ENCODE peak calls at places on chromosomes 12 and 14, in seven cellular contexts. G is mesenchymal stem cell, H is IMR-90, T is mesendoderm, S is H1, L is neuronal stem cell, N is trophoblast cell. J is an unnamed sample.

GRCh38 chr14:22002860-22003284 is 329.3 kb upstream of the OR4E1 start:
- DNase-seq in S (peak; percentile 76), N (no peak), H (no peak), G (no peak), T (peak; percentile 63), L (peak; percentile 49), J (peak; percentile 69)

GRCh38 chr12:24534632-24535031 is 414.3 kb downstream of the BCAT1 start:
- DNase-seq in H (no peak), T (peak; percentile 13), N (no peak), G (no peak), S (no peak), L (no peak), J (no peak)

GRCh38 chr12:47862881-47863280 is 41.9 kb downstream of the VDR start:
- DNase-seq in L (no peak), N (no peak), G (no peak), S (no peak), H (no peak), T (no peak), J (no peak)

GRCh38 chr14:61257469-61258057 is 23.6 kb downstream of the TMEM30B start:
- DNase-seq in L (no peak), N (no peak), G (no peak), H (no peak), S (no peak), T (no peak), J (no peak)

GRCh38 chr12:116432321-116432750 is 126.8 kb upstream of the MAP1LC3B2 start:
- DNase-seq in H (peak; percentile 50), S (no peak), G (peak; percentile 51), T (peak; percentile 52), L (no peak), N (no peak), J (no peak)

GRCh38 chr12:114746297-114747074 is 62.5 kb upstream of the TBX3 start:
- DNase-seq in N (peak; percentile 53), H (peak; percentile 78), T (peak; percentile 83), S (no peak), L (no peak), G (no peak), J (no peak)

GRCh38 chr12:55728185-55728931 is 451 bp downstream of the CD63 start:
- DNase-seq in L (no peak), H (peak; percentile 53), N (peak; percentile 79), G (peak; percentile 64), S (no peak), T (peak; percentile 46), J (no peak)

GRCh38 chr14:38116895-38117294 is 90.8 kb upstream of the SSTR1 start:
- DNase-seq in T (no peak), S (no peak), G (no peak), N (peak; percentile 54), H (no peak), L (no peak), J (no peak)

GRCh38 chr12:92462527-92462926 is 240.3 kb upstream of the PLEKHG7 start:
- DNase-seq in T (no peak), H (no peak), L (no peak), N (no peak), G (no peak), S (no peak), J (no peak)

GRCh38 chr14:68238956-68239355 is 419.4 kb downstream of the RAD51B start:
- DNase-seq in N (no peak), L (no peak), S (no peak), H (no peak), G (no peak), T (no peak), J (no peak)

GRCh38 chr14:104860414-104860813 is 4.7 kb upstream of the CEP170B start:
- DNase-seq in N (no peak), T (no peak), G (no peak), L (no peak), H (no peak), S (no peak), J (no peak)
- H2AK5ac ChIP-seq in N (no peak overlapping the region), T (no peak overlapping the region), G (no peak overlapping the region), L (no peak overlapping the region), H (no peak overlapping the region), S (no peak overlapping the region), J (no peak overlapping the region)

GRCh38 chr14:101731187-101732080 is 30.1 kb upstream of the PPP2R5C start:
- DNase-seq in T (peak; percentile 86), H (peak; percentile 41), S (no peak), G (peak; percentile 83), N (peak; percentile 85), L (no peak), J (peak; percentile 84)
- H2AK5ac ChIP-seq in T (no peak overlapping the region), H (no peak overlapping the region), S (no peak overlapping the region), G (no peak overlapping the region), N (peak overlapping the region; percentile 24), L (no peak overlapping the region), J (no peak overlapping the region)

DNA sequence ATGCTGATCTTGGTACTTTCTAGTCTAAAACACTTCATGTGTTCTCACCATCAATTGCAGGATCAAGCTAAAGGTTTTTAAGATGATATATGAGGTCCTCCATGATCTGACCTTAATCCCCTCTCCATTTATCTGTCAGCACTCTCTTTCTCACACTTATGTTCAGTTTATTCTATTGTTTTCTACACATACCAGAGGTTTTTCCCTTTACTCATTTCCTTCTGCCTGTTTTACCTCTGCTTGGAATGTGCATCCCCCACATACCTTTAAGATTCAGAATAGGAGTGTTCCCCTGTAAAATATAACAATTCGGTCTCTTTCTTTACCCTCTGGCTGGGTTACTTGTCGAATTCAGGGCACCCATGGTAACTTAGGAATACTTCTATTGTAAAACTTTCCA is 219.1 kb upstream of the PKP2 start:
- DNase-seq in T (peak; percentile 56), L (no peak), G (no peak), H (no peak), S (no peak), N (no peak), J (no peak)
- H2AK5ac ChIP-seq in T (no peak overlapping the region), L (no peak overlapping the region), G (no peak overlapping the region), H (no peak overlapping the region), S (no peak overlapping the region), N (no peak overlapping the region), J (no peak overlapping the region)

DNA sequence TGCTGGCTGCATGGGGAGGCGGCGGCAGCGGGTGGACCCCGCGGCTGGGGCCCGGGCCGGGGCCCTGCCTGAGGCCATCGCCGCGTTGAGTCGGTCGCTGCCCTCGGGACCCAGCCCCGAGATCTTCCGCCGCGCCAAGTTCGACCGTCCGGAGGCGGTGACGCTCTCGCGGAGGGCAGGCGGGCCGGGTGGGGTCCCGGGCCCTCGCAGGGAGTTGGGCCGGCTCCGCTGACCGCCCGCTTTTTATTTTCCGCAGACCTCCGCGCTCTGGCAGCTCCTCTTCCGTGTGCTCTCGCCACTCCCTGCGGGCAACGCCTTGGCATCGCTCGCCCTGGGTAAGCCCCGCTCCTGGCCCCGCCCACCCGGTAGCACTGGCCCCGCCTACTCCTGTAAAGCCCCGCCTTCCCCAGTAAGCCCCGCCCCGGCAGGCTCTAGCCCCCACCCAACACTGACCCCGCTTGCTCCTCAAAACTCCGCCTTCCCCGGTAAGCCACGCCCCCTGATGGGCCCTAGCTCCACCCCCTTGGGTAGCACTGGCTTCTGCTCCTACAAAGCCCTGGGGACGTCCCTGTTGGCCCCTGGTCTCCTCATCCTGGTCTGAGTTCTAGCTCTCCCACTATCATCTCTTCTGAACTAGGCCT is 440 bp downstream of the TEDC1 start:
- DNase-seq in L (no peak), T (peak; percentile 71), G (peak; percentile 49), S (peak; percentile 81), N (peak; percentile 77), H (peak; percentile 20), J (peak; percentile 80)
- H2AK5ac ChIP-seq in L (no peak overlapping the region), T (no peak overlapping the region), G (no peak overlapping the region), S (no peak overlapping the region), N (no peak overlapping the region), H (no peak overlapping the region), J (no peak overlapping the region)

DNA sequence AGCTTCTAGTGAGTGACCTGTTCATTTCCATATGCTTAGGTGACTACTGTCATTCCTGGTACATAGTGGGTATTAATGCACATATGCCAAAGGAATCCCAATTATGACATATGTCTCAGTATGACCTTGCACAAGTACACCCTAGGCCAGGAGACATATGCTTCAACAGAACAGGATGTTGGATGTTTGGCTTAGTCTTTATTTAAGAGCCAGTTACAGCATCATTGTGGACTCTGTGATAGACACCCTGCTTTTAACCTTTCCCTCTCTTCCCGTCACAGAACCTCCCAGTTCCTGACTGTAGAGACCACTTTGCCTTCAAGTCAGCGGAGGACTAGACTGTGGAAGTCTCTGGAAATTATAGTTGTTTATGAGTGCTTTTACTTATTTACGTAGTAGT is 72.9 kb downstream of the DAAM1 start:
- DNase-seq in L (no peak), G (no peak), S (no peak), H (no peak), T (no peak), N (no peak), J (no peak)
- H2AK5ac ChIP-seq in L (no peak overlapping the region), G (no peak overlapping the region), S (no peak overlapping the region), H (peak overlapping the region; percentile 30), T (no peak overlapping the region), N (no peak overlapping the region), J (no peak overlapping the region)

GRCh38 chr12:15699886-15700285 is 89.3 kb downstream of the EPS8 start:
- DNase-seq in G (no peak), N (no peak), L (no peak), H (no peak), S (no peak), T (no peak), J (no peak)
- H2AK5ac ChIP-seq in G (peak overlapping the region; percentile 68), N (no peak overlapping the region), L (no peak overlapping the region), H (peak overlapping the region; percentile 99), S (no peak overlapping the region), T (no peak overlapping the region), J (no peak overlapping the region)

GRCh38 chr12:131989021-131989420 is 39.3 kb downstream of the EP400 start:
- DNase-seq in H (no peak), G (no peak), T (no peak), L (no peak), S (peak; percentile 40), N (no peak), J (no peak)

GRCh38 chr12:131991816-131992430 is 42.2 kb downstream of the EP400 start:
- DNase-seq in T (no peak), N (no peak), G (peak; percentile 22), L (no peak), H (no peak), S (peak; percentile 40), J (no peak)

GRCh38 chr12:131990980-131991305 is 41.2 kb downstream of the EP400 start:
- DNase-seq in L (no peak), H (no peak), S (peak; percentile 61), T (no peak), N (no peak), G (no peak), J (no peak)

GRCh38 chr12:131990066-131990979 is 40.6 kb downstream of the EP400 start:
- DNase-seq in G (no peak), N (no peak), L (peak; percentile 77), S (peak; percentile 55), H (no peak), T (peak; percentile 79), J (peak; percentile 76)

DNA sequence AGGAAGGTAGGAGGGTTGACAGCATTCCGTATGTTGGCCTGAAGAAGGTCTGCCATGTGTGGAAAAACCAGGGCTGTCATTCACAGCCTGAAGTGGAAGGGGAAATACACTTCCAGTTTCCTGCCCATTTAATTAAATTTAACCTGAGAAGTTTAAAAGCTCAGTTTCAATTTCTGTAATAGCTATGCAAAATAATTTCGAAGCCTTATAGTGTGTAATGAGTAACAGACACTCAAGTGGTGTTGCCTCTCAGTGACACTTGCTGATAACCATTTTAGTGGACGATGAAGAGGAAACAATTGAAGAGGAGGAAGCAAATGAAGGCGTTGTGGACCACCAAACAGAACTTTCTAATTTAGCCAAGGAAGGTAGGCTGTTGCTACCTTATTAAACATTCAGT is 44.8 kb downstream of the EP400 start:
- DNase-seq in H (no peak), L (no peak), G (no peak), N (no peak), T (no peak), S (no peak), J (no peak)
- H2AK5ac ChIP-seq in H (no peak overlapping the region), L (no peak overlapping the region), G (no peak overlapping the region), N (no peak overlapping the region), T (no peak overlapping the region), S (no peak overlapping the region), J (no peak overlapping the region)